ENCODE peak calls at places on chromosomes 3 and 15, in seven cellular contexts. U, J, C, H, V, R and S are unnamed samples.

GRCh38 chr3:51434746-51435323 is 43.8 kb downstream of the RBM15B start:
- DNase-seq in U (peak; percentile 58), J (no peak), C (peak; percentile 2), H (peak; percentile 20), V (no peak), R (peak; percentile 22), S (peak; percentile 79)

GRCh38 chr3:100221159-100221558 is 39.6 kb upstream of the TBC1D23 start:
- DNase-seq in U (no peak), J (no peak), C (no peak), H (no peak), V (no peak), R (no peak), S (no peak)

GRCh38 chr3:184734903-184735630 is 23.2 kb upstream of the MAGEF1 start:
- DNase-seq in U (no peak), J (no peak), C (no peak), H (no peak), V (no peak), R (no peak), S (no peak)

GRCh38 chr3:150057227-150057626 is 86.5 kb upstream of the PFN2 start:
- DNase-seq in U (no peak), J (no peak), C (no peak), H (no peak), V (no peak), R (no peak), S (no peak)

GRCh38 chr3:24802614-24803013 is 308.0 kb upstream of the THRB start:
- DNase-seq in U (no peak), J (no peak), C (no peak), H (no peak), V (no peak), R (no peak), S (no peak)

GRCh38 chr3:148006508-148006907 is 597.3 kb downstream of the ZIC1 start:
- DNase-seq in U (peak; percentile 88), J (no peak), C (no peak), H (no peak), V (no peak), R (no peak), S (no peak)

GRCh38 chr15:35293353-35294130 is 208.4 kb upstream of the NANOGP8 start:
- DNase-seq in U (peak; percentile 96), J (no peak), C (no peak), H (peak; percentile 60), V (no peak), R (peak; percentile 63), S (no peak)

GRCh38 chr3:43637702-43638101 is 15.9 kb upstream of the ANO10 start:
- DNase-seq in U (no peak), J (no peak), C (no peak), H (no peak), V (no peak), R (no peak), S (no peak)

GRCh38 chr3:64443553-64444331 is 218.5 kb upstream of the PRICKLE2 start:
- DNase-seq in U (peak; percentile 41), J (no peak), C (no peak), H (no peak), V (no peak), R (peak; percentile 74), S (no peak)

GRCh38 chr3:74267583-74268184 is 346.8 kb downstream of the CNTN3 start:
- DNase-seq in U (peak; percentile 63), J (no peak), C (peak; percentile 61), H (peak; percentile 54), V (no peak), R (peak; percentile 4), S (peak; percentile 11)

GRCh38 chr3:108838411-108838810 is 15.8 kb downstream of the TRAT1 start:
- DNase-seq in U (no peak), J (no peak), C (no peak), H (no peak), V (no peak), R (no peak), S (no peak)

GRCh38 chr3:160196511-160197104 is 28.6 kb upstream of the C3orf80 start:
- DNase-seq in U (no peak), J (no peak), C (no peak), H (no peak), V (no peak), R (no peak), S (no peak)

GRCh38 chr3:161349529-161350278 is 21.6 kb downstream of the SPTSSB start:
- DNase-seq in U (peak; percentile 84), J (no peak), C (no peak), H (peak; percentile 76), V (no peak), R (peak; percentile 7), S (no peak)